ENCODE peak calls at places on chromosomes 12 and 14, in six cellular contexts. Q, A, Y, T, M and S are unnamed samples.

GRCh38 chr14:91138511-91139359 is 24.9 kb downstream of the DGLUCY start:
- DNase-seq in Q (peak; percentile 68), M (no peak), A (peak; percentile 40), Y (peak; percentile 24), T (peak; percentile 23), S (peak; percentile 31)

GRCh38 chr14:58912799-58913432 is 275.2 kb downstream of the DACT1 start:
- DNase-seq in Y (no peak), M (no peak), Q (no peak), A (no peak), T (no peak), S (no peak)

GRCh38 chr12:79451988-79452387 is 238.8 kb downstream of the PAWR start:
- DNase-seq in M (peak; percentile 57), Q (no peak), A (peak; percentile 92), Y (no peak), T (peak; percentile 92), S (peak; percentile 39)

GRCh38 chr14:104143521-104144452 is 5.4 kb downstream of the KIF26A start:
- DNase-seq in M (no peak), T (no peak), A (no peak), Q (no peak), Y (no peak), S (no peak)

GRCh38 chr12:116384629-116385485 is 107.4 kb upstream of the MED13L start:
- DNase-seq in A (peak; percentile 79), Q (no peak), T (peak; percentile 40), Y (no peak), M (no peak), S (no peak)

GRCh38 chr12:45415393-45415817 is 199.5 kb downstream of the ANO6 start:
- DNase-seq in Q (peak; percentile 49), A (peak; percentile 99), Y (no peak), T (peak; percentile 98), M (peak; percentile 73), S (no peak)

GRCh38 chr12:121060149-121061001 is 21.3 kb upstream of the OASL start:
- DNase-seq in T (peak; percentile 45), Q (peak; percentile 58), A (peak; percentile 44), Y (peak; percentile 31), M (peak; percentile 41), S (peak; percentile 45)

GRCh38 chr12:70722584-70723343 is 85.5 kb upstream of the PTPRB start:
- DNase-seq in Q (no peak), T (peak; percentile 51), Y (no peak), M (no peak), A (peak; percentile 8), S (no peak)

GRCh38 chr12:117189725-117190209 is 503 bp downstream of the FBXO21 start:
- DNase-seq in M (peak; percentile 55), Q (peak; percentile 57), A (peak; percentile 31), Y (peak; percentile 19), T (peak; percentile 14), S (peak; percentile 26)

GRCh38 chr12:89339531-89339930 is 12.8 kb downstream of the DUSP6 start:
- DNase-seq in A (no peak), Y (no peak), T (no peak), Q (no peak), M (no peak), S (no peak)

GRCh38 chr12:100234591-100235304 is 32.1 kb downstream of the DEPDC4 start:
- DNase-seq in Q (no peak), A (peak; percentile 34), M (peak; percentile 9), Y (no peak), T (peak; percentile 28), S (no peak)

GRCh38 chr14:80653951-80654350 is 287.6 kb downstream of the CEP128 start:
- DNase-seq in Q (no peak), M (no peak), A (peak; percentile 62), T (no peak), Y (no peak), S (no peak)

GRCh38 chr14:76413106-76413961 is 37.4 kb downstream of the ESRRB start:
- DNase-seq in A (no peak), M (no peak), Y (no peak), T (no peak), Q (no peak), S (no peak)

GRCh38 chr14:92651793-92652382 is 96.5 kb downstream of the LGMN start:
- DNase-seq in M (no peak), T (no peak), A (no peak), Q (peak; percentile 68), Y (peak; percentile 35), S (peak; percentile 44)